ENCODE peak calls at places on chromosome 2, in seven cellular contexts. L is HepG2, P is H9, K is neural progenitor cell, U is DND-41, B is OCI-LY7, M is H1. R is an unnamed sample. For H3K79me2 and H4K20me1, the result is how much of the 10 kb centered on the place peaks cover.

GRCh38 chr2:99879481-99879880 is 262.9 kb downstream of the AFF3 start:
- DNase-seq in P (no peak), K (no peak), M (no peak), L (no peak), B (no peak), U (no peak), R (no peak)

GRCh38 chr2:180416553-180417113 is 409.5 kb upstream of the CWC22 start:
- DNase-seq in M (no peak), U (no peak), P (no peak), B (no peak), L (no peak), K (no peak), R (no peak)

GRCh38 chr2:98637401-98638144 is 29.2 kb downstream of the UNC50 start:
- DNase-seq in L (no peak), P (no peak), K (no peak), B (no peak), U (peak), M (no peak), R (no peak)

GRCh38 chr2:215664847-215665525 is 229.1 kb upstream of the FN1 start:
- DNase-seq in U (no peak), P (no peak), L (peak), K (no peak), B (no peak), M (no peak), R (no peak)

GRCh38 chr2:47558116-47559078 is 155.4 kb downstream of the MSH2 start:
- DNase-seq in P (no peak), B (no peak), U (no peak), M (no peak), L (no peak), K (peak), R (no peak)

GRCh38 chr2:12965540-12966269 is 249.0 kb downstream of the TRIB2 start:
- DNase-seq in B (no peak), K (no peak), U (no peak), M (no peak), P (no peak), L (no peak), R (peak)

GRCh38 chr2:202782930-202783558 is 88.5 kb downstream of the ICA1L start:
- DNase-seq in K (no peak), L (no peak), P (no peak), B (no peak), U (no peak), M (no peak), R (no peak)

GRCh38 chr2:121248766-121249343 is 36.1 kb downstream of the TFCP2L1 start:
- DNase-seq in P (no peak), M (no peak), L (no peak), K (no peak), U (no peak), B (no peak), R (no peak)

GRCh38 chr2:111095426-111095825 is 25.3 kb upstream of the BCL2L11 start:
- DNase-seq in P (no peak), B (no peak), U (no peak), M (no peak), K (no peak), L (no peak), R (no peak)

GRCh38 chr2:68643011-68643873 is at the start of gene PROKR1:
- DNase-seq in L (no peak), B (no peak), P (peak), K (peak), M (no peak), U (no peak), R (no peak)

GRCh38 chr2:127674241-127675209 is 805 bp downstream of the LIMS2 start:
- DNase-seq in L (no peak), M (no peak), B (no peak), K (peak), U (no peak), P (peak), R (no peak)

GRCh38 chr2:219508933-219509779 is 5.1 kb upstream of the ASIC4 start:
- DNase-seq in M (no peak), L (no peak), B (no peak), P (no peak), K (no peak), U (no peak), R (no peak)

GRCh38 chr2:182593394-182593707 is 122.7 kb upstream of the DNAJC10 start:
- DNase-seq in P (no peak), L (no peak), M (no peak), B (no peak), U (no peak), K (no peak), R (no peak)

GRCh38 chr2:237603718-237604362 is 13.3 kb upstream of the RAB17 start:
- DNase-seq in P (no peak), L (peak), K (peak), M (no peak), U (no peak), B (peak), R (peak)

GRCh38 chr2:23286765-23287155 is 98.2 kb upstream of the KLHL29 start:
- DNase-seq in K (no peak), U (no peak), B (no peak), M (no peak), L (no peak), P (no peak), R (no peak)

GRCh38 chr2:213002383-213002782 is 149.0 kb downstream of the IKZF2 start:
- DNase-seq in B (no peak), K (no peak), U (no peak), L (no peak), P (no peak), M (no peak), R (no peak)

GRCh38 chr2:170928036-170928823 is 823 bp upstream of the GORASP2 start:
- DNase-seq in K (peak), M (no peak), P (peak), U (peak), L (peak), B (peak), R (no peak)

GRCh38 chr2:153986488-153987229 is 114.9 kb downstream of the GALNT13 start:
- DNase-seq in U (no peak), P (no peak), K (peak), L (peak), M (no peak), B (no peak), R (no peak)

GRCh38 chr2:41763091-41763490 is 284.7 kb upstream of the PKDCC start:
- DNase-seq in P (no peak), K (peak), B (no peak), U (no peak), M (no peak), L (no peak), R (no peak)

GRCh38 chr2:173898178-173898668 is 67.0 kb downstream of the SP3 start:
- DNase-seq in B (peak), P (no peak), K (no peak), M (no peak), U (no peak), L (no peak), R (peak)

GRCh38 chr2:45741451-45741850 is 90.0 kb downstream of the PRKCE start:
- DNase-seq in B (no peak), K (no peak), L (no peak), U (no peak), M (no peak), P (no peak), R (no peak)

GRCh38 chr2:45736757-45737704 is 85.6 kb downstream of the PRKCE start:
- DNase-seq in M (no peak), B (no peak), U (no peak), L (no peak), K (no peak), P (no peak), R (no peak)

GRCh38 chr2:45734952-45735351 is 83.5 kb downstream of the PRKCE start:
- DNase-seq in K (no peak), M (no peak), B (no peak), U (peak), P (no peak), L (no peak), R (no peak)

GRCh38 chr2:45743531-45744391 is 92.3 kb downstream of the PRKCE start:
- DNase-seq in U (no peak), B (no peak), L (no peak), P (no peak), M (no peak), K (no peak), R (no peak)

DNA sequence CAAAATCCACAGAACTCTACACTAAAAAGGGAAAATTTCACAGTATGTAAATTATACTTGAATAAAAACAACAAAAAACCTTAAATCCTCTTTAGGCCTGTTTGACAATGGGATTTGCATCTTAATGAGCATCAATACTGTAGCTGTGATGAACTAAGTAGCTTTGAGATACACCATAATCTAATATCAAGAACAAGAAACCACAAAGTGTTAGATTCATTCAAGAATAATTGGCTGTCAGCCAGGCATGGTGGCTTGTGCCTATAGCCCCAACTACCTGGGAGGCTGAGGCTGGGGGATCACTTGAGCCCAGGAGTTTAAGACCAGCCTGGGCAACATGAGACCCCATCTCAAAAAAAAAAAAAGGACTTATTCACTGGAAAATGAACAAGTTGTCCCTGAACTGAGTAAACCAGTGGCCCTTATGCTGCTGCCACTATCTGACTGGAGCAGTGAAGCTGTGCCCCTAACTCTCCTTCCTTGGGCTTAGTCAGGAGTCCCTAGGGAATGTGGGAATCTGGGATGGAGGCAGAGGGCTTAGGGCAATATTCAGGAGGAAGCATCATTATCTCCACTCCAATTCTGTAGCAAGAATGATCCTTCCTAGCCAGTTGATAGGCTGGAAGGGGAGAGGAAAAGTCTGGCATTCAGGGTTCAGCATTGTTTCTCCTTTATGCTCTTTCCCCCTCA is 88.5 kb downstream of the PRKCE start:
- DNase-seq in K (peak), B (no peak), L (no peak), M (no peak), U (no peak), P (no peak), R (no peak)
- H3K79me2 ChIP-seq in K (under half), B (under half), L (under half), M (under half), U (under half), P (under half), R (under half)

DNA sequence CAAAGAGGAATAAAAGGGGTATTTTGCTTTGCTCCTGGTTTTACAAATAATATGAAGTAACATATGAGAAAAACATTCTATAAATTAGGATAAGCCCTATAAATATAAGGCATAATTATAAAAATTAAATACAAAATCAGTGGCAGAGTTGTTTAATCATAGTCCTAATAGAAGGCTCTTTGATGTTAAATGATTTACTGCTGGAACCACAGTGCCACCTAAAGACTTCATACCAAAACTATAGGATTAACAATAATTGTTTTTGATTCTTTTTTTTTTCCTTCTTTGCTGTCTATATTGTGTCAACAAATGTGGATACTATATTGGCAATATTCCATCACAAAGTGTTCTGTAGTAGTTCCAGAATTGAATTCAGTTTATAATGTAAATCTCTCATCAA is 837.7 kb upstream of the SLC39A10 start:
- DNase-seq in K (peak), M (no peak), L (no peak), U (no peak), B (no peak), P (no peak), R (peak)
- TF ChIP-seq CTCF in K (peak), M (no peak), L (no peak), U (peak), B (peak), P (peak), R (peak)

DNA sequence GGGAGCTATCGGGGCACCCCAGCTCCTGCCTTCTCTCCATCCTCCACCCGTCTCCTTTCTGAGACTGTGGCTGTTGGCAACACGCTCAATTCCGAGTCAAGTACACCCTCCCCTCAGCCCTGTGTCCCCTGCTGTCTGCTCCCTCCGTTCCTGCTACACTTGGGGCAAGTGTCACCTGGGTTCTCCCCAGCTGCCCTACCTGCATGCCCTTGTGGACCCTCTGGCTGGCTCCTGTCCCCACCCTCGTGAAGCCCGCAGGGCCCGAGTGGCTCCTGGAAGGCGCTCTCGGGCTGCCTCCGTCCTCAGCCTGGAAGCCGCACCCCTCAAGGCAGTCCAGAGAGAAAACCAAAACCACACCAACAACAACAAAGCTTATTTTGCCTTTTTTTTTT is 33.9 kb downstream of the PDIA6 start:
- DNase-seq in M (no peak), P (no peak), U (no peak), K (no peak), L (no peak), B (no peak), R (no peak)
- H4K20me1 ChIP-seq in M (under half), P (under half), U (under half), K (under half), L (under half), B (under half), R (under half)

DNA sequence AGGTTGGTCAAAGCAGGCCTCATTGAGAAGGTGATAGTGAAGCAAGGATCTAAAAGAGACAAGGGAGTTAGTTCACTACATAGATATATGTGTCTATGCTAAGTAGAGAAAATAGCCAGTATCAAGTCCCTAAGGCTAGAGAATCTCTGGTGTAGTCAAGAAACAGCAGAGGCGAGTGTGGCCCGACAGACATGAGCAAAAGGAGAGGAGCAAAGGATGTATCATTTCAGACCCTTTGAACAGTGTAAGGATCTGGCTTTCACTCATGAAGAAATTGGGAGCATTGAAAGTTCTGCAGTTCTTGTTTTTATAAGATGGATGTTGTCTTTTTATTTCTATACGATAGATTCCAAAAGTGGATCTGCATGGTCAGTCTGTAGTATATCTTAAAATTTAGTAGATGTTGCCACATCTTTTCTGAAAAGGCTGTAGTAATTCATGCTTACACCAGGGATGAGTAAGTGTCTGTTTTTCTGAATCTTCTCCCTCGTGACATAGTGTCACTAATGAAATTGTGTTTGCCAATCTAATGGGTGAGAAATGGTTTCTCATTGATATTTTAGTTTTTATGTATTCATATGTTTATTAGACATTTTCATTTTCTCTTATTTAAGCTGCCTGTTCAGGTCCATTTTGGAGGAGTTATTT is 18.8 kb downstream of the SP100 start:
- DNase-seq in M (no peak), L (no peak), U (no peak), K (no peak), P (no peak), B (no peak), R (no peak)
- H3K79me2 ChIP-seq in M (under half), L (under half), U (half or more), K (under half), P (under half), B (under half), R (half or more)

GRCh38 chr2:239977111-239977510 is 48.0 kb downstream of the NDUFA10 start:
- DNase-seq in B (no peak), U (no peak), P (no peak), K (no peak), M (no peak), L (no peak), R (no peak)

GRCh38 chr2:239978381-239978780 is 46.8 kb downstream of the NDUFA10 start:
- DNase-seq in P (no peak), L (no peak), M (no peak), B (no peak), K (no peak), U (no peak), R (no peak)

GRCh38 chr2:239975665-239976064 is 49.5 kb downstream of the NDUFA10 start:
- DNase-seq in M (no peak), U (no peak), K (no peak), P (no peak), L (no peak), B (no peak), R (no peak)

GRCh38 chr2:239983004-239983778 is 42.0 kb downstream of the NDUFA10 start:
- DNase-seq in L (no peak), U (peak), M (no peak), K (no peak), P (no peak), B (no peak), R (no peak)

GRCh38 chr2:239979243-239980023 is 45.7 kb downstream of the NDUFA10 start:
- DNase-seq in P (peak), B (no peak), L (no peak), U (no peak), K (peak), M (peak), R (no peak)
- TF ChIP-seq CTCF in P (peak), B (peak), L (no peak), U (peak), K (peak), M (peak), R (no peak)

DNA sequence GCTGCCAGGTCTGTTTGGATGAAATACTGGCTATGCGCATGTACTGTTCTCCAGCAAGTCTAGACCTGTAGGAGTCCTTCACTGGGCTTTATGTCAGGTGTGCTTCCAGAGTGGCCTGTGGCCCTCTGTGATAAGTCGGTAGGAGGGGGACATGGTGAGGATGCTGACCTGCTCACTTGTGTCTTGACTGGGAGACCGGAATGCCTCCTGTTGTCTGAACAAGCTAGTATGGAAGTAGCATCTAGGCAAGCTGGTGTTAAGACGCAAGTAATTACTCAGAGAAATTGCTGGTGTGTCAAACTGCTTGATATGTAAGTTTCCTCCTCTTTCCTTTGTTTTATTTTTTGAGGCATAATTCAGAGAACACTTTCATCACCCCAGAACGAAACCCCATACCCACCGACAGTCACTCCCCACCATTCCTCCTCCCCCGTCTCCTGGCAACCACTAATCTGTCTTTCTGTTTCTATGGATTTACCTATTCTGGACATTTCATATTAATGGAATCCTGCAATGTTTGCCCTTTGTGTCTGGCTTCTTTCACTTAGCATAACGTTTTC is 76.4 kb downstream of the TMEM247 start:
- DNase-seq in K (no peak), B (no peak), M (no peak), L (no peak), U (no peak), P (no peak), R (no peak)
- H4K20me1 ChIP-seq in K (under half), B (under half), M (under half), L (under half), U (under half), P (under half), R (under half)